ENCODE peak calls at places on chromosome 5, in five cellular contexts. L, B, J, A and W are unnamed samples.

GRCh38 chr5:167821669-167822068 is 469.8 kb upstream of the WWC1 start:
- DNase-seq in L (no peak), J (no peak), A (no peak), B (no peak), W (no peak)

GRCh38 chr5:74201334-74202081 is 439.0 kb downstream of the ENC1 start:
- DNase-seq in B (peak), J (no peak), L (no peak), A (peak), W (peak)

GRCh38 chr5:179111267-179112207 is 51.4 kb downstream of the ZNF354C start:
- DNase-seq in J (no peak), A (no peak), L (no peak), B (no peak), W (no peak)

GRCh38 chr5:61755726-61756125 is 423.7 kb downstream of the ZSWIM6 start:
- DNase-seq in A (no peak), J (no peak), B (no peak), L (no peak), W (no peak)

GRCh38 chr5:35856186-35857003 is at the start of gene IL7R:
- DNase-seq in B (no peak), A (peak), L (no peak), J (no peak), W (no peak)

GRCh38 chr5:54484219-54484894 is 28.9 kb downstream of the HSPB3 start:
- DNase-seq in A (no peak), B (no peak), L (no peak), J (no peak), W (no peak)

GRCh38 chr5:54398191-54398590 is 57.3 kb upstream of the HSPB3 start:
- DNase-seq in B (no peak), L (no peak), J (no peak), A (no peak), W (no peak)

GRCh38 chr5:152058267-152058666 is 133.6 kb upstream of the GLRA1 start:
- DNase-seq in J (no peak), B (no peak), A (no peak), L (no peak), W (no peak)

GRCh38 chr5:7410936-7411511 is 15.1 kb downstream of the ADCY2 start:
- DNase-seq in A (no peak), L (no peak), J (no peak), B (no peak), W (no peak)

GRCh38 chr5:177474094-177474493 is 660 bp upstream of the DBN1 start:
- DNase-seq in J (no peak), A (no peak), L (no peak), B (no peak), W (peak)

GRCh38 chr5:57262533-57262932 is 88.7 kb downstream of the GPBP1 start:
- DNase-seq in J (no peak), A (no peak), L (no peak), B (no peak), W (no peak)

GRCh38 chr5:163894645-163895044 is 389.2 kb downstream of the MAT2B start:
- DNase-seq in L (no peak), J (no peak), A (peak), B (no peak), W (no peak)

GRCh38 chr5:31638286-31638685 is 645 bp upstream of the PDZD2 start:
- DNase-seq in L (no peak), B (no peak), J (no peak), A (no peak), W (no peak)

GRCh38 chr5:39373797-39374196 is 9.5 kb upstream of the C9 start:
- DNase-seq in J (no peak), A (no peak), L (no peak), B (no peak), W (no peak)

GRCh38 chr5:44808435-44809214 is at the start of gene MRPS30:
- DNase-seq in A (peak), B (peak), L (peak), J (peak), W (peak)

GRCh38 chr5:66877843-66878242 is 281.6 kb downstream of the MAST4 start:
- DNase-seq in L (no peak), J (no peak), A (peak), B (no peak), W (no peak)

GRCh38 chr5:120872292-120872691 is 408.2 kb downstream of the PRR16 start:
- DNase-seq in B (no peak), A (no peak), L (no peak), J (no peak), W (no peak)

GRCh38 chr5:34722183-34722582 is 66.1 kb downstream of the RAI14 start:
- DNase-seq in A (no peak), B (no peak), L (no peak), J (no peak), W (no peak)

GRCh38 chr5:130762031-130762430 is 403.0 kb downstream of the HINT1 start:
- DNase-seq in A (peak), L (no peak), B (no peak), J (no peak), W (no peak)

GRCh38 chr5:160312960-160313734 is 783 bp upstream of the CCNJL start:
- DNase-seq in L (no peak), A (no peak), B (no peak), J (no peak), W (peak)

GRCh38 chr5:93584531-93585053 is 1.6 kb downstream of the NR2F1 start:
- DNase-seq in A (no peak), L (no peak), B (no peak), J (no peak), W (no peak)

GRCh38 chr5:1092122-1092521 is 19.7 kb downstream of the SLC12A7 start:
- DNase-seq in J (no peak), B (no peak), L (no peak), A (no peak), W (no peak)

GRCh38 chr5:176658817-176659216 is 11.5 kb downstream of the TSPAN17 start:
- DNase-seq in A (no peak), J (no peak), L (peak), B (no peak), W (no peak)

GRCh38 chr5:136985785-136986475 is 513.2 kb downstream of the SPOCK1 start:
- DNase-seq in J (no peak), B (no peak), A (no peak), L (no peak), W (no peak)

GRCh38 chr5:180521591-180521990 is 27.4 kb downstream of the CNOT6 start:
- DNase-seq in B (no peak), A (no peak), J (no peak), L (no peak), W (no peak)

GRCh38 chr5:174760721-174761120 is 36.3 kb downstream of the MSX2 start:
- DNase-seq in J (no peak), A (no peak), L (no peak), B (no peak), W (no peak)

GRCh38 chr5:39178171-39178570 is 41.2 kb downstream of the FYB1 start:
- DNase-seq in J (no peak), L (no peak), B (no peak), A (peak), W (no peak)

GRCh38 chr5:66829826-66830225 is 233.6 kb downstream of the MAST4 start:
- DNase-seq in B (no peak), L (no peak), A (peak), J (no peak), W (no peak)